ENCODE peak calls at places on chromosome 9, in eight cellular contexts. One of them, this sample, is unnamed.

GRCh38 chr9:128819716-128820664 is 1.7 kb downstream of the ENDOG start:
- DNase-seq in AG04450: no peak
- DNase-seq in heart left ventricle: peak; percentile 60
- DNase-seq in heart right ventricle: peak; percentile 45
- DNase-seq in tibial artery: no peak
- DNase-seq in GM12865: no peak
- DNase-seq in foreskin fibroblast: peak; percentile 39
- DNase-seq in tibial nerve: no peak
- DNase-seq in this sample: no peak

GRCh38 chr9:37542488-37542887 is 33.7 kb downstream of the FBXO10 start:
- DNase-seq in heart left ventricle: no peak
- DNase-seq in heart right ventricle: no peak
- DNase-seq in foreskin fibroblast: no peak
- DNase-seq in tibial nerve: no peak
- DNase-seq in AG04450: no peak
- DNase-seq in GM12865: no peak
- DNase-seq in tibial artery: no peak
- DNase-seq in this sample: no peak

GRCh38 chr9:123049589-123050222 is 16.2 kb downstream of the GPR21 start:
- DNase-seq in tibial nerve: peak; percentile 53
- DNase-seq in tibial artery: no peak
- DNase-seq in foreskin fibroblast: peak; percentile 78
- DNase-seq in heart right ventricle: no peak
- DNase-seq in heart left ventricle: no peak
- DNase-seq in AG04450: no peak
- DNase-seq in GM12865: no peak
- DNase-seq in this sample: no peak

GRCh38 chr9:119961774-119962408 is 592.7 kb upstream of the BRINP1 start:
- DNase-seq in AG04450: no peak
- DNase-seq in heart right ventricle: peak; percentile 29
- DNase-seq in foreskin fibroblast: peak; percentile 33
- DNase-seq in tibial nerve: no peak
- DNase-seq in GM12865: peak; percentile 30
- DNase-seq in tibial artery: no peak
- DNase-seq in heart left ventricle: no peak
- DNase-seq in this sample: no peak

GRCh38 chr9:89593776-89594427 is 10.9 kb upstream of the GADD45G start:
- DNase-seq in heart left ventricle: no peak
- DNase-seq in tibial artery: no peak
- DNase-seq in tibial nerve: peak; percentile 38
- DNase-seq in GM12865: peak; percentile 69
- DNase-seq in AG04450: no peak
- DNase-seq in heart right ventricle: no peak
- DNase-seq in foreskin fibroblast: peak; percentile 22
- DNase-seq in this sample: no peak

GRCh38 chr9:81848472-81848871 is 79.8 kb upstream of the SPATA31D4 start:
- DNase-seq in heart right ventricle: no peak
- DNase-seq in GM12865: no peak
- DNase-seq in AG04450: no peak
- DNase-seq in foreskin fibroblast: peak; percentile 53
- DNase-seq in tibial nerve: no peak
- DNase-seq in tibial artery: no peak
- DNase-seq in heart left ventricle: no peak
- DNase-seq in this sample: no peak

GRCh38 chr9:71263451-71263850 is 142.0 kb upstream of the TRPM3 start:
- DNase-seq in foreskin fibroblast: no peak
- DNase-seq in tibial nerve: no peak
- DNase-seq in tibial artery: no peak
- DNase-seq in heart right ventricle: no peak
- DNase-seq in GM12865: no peak
- DNase-seq in AG04450: no peak
- DNase-seq in heart left ventricle: no peak
- DNase-seq in this sample: no peak

GRCh38 chr9:81492710-81493447 is 196.5 kb downstream of the TLE1 start:
- DNase-seq in tibial artery: no peak
- DNase-seq in AG04450: peak; percentile 98
- DNase-seq in heart left ventricle: no peak
- DNase-seq in heart right ventricle: no peak
- DNase-seq in foreskin fibroblast: peak; percentile 96
- DNase-seq in GM12865: no peak
- DNase-seq in tibial nerve: no peak
- DNase-seq in this sample: peak; percentile 95

GRCh38 chr9:8660383-8660782 is 860.8 kb upstream of the DMAC1 start:
- DNase-seq in AG04450: no peak
- DNase-seq in heart right ventricle: peak; percentile 38
- DNase-seq in foreskin fibroblast: peak; percentile 63
- DNase-seq in tibial nerve: peak; percentile 88
- DNase-seq in GM12865: no peak
- DNase-seq in tibial artery: peak; percentile 74
- DNase-seq in heart left ventricle: peak; percentile 59
- DNase-seq in this sample: no peak

GRCh38 chr9:96215841-96216240 is 86.1 kb downstream of the HSD17B3 start:
- DNase-seq in AG04450: no peak
- DNase-seq in GM12865: no peak
- DNase-seq in tibial nerve: no peak
- DNase-seq in heart right ventricle: no peak
- DNase-seq in tibial artery: no peak
- DNase-seq in heart left ventricle: no peak
- DNase-seq in foreskin fibroblast: no peak
- DNase-seq in this sample: no peak
- TF ChIP-seq CTCF in AG04450: no peak
- TF ChIP-seq CTCF in GM12865: no peak
- TF ChIP-seq CTCF in tibial nerve: no peak
- TF ChIP-seq CTCF in heart right ventricle: no peak
- TF ChIP-seq CTCF in tibial artery: no peak
- TF ChIP-seq CTCF in heart left ventricle: no peak
- TF ChIP-seq CTCF in foreskin fibroblast: no peak
- TF ChIP-seq CTCF in this sample: no peak

GRCh38 chr9:27109621-27110020 is 596 bp downstream of the TEK start:
- DNase-seq in AG04450: no peak
- DNase-seq in tibial artery: no peak
- DNase-seq in foreskin fibroblast: no peak
- DNase-seq in heart left ventricle: no peak
- DNase-seq in GM12865: no peak
- DNase-seq in heart right ventricle: no peak
- DNase-seq in tibial nerve: no peak
- DNase-seq in this sample: no peak
- H3K4me3 ChIP-seq in AG04450: peak overlapping the region; percentile 57
- H3K4me3 ChIP-seq in tibial artery: peak overlapping the region; percentile 28
- H3K4me3 ChIP-seq in foreskin fibroblast: no peak overlapping the region
- H3K4me3 ChIP-seq in heart left ventricle: peak overlapping the region; percentile 29
- H3K4me3 ChIP-seq in GM12865: no peak overlapping the region
- H3K4me3 ChIP-seq in heart right ventricle: peak overlapping the region; percentile 42
- H3K4me3 ChIP-seq in tibial nerve: peak overlapping the region; percentile 27
- H3K4me3 ChIP-seq in this sample: peak overlapping the region; percentile 47

GRCh38 chr9:98859941-98860340 is 52.5 kb downstream of the GALNT12 start:
- DNase-seq in heart left ventricle: no peak
- DNase-seq in heart right ventricle: no peak
- DNase-seq in tibial artery: no peak
- DNase-seq in GM12865: no peak
- DNase-seq in AG04450: no peak
- DNase-seq in tibial nerve: no peak
- DNase-seq in foreskin fibroblast: no peak
- DNase-seq in this sample: no peak

GRCh38 chr9:98861881-98862501 is 54.5 kb downstream of the GALNT12 start:
- DNase-seq in heart right ventricle: no peak
- DNase-seq in heart left ventricle: no peak
- DNase-seq in AG04450: peak; percentile 26
- DNase-seq in tibial nerve: peak; percentile 64
- DNase-seq in foreskin fibroblast: peak; percentile 97
- DNase-seq in tibial artery: peak; percentile 74
- DNase-seq in GM12865: peak; percentile 11
- DNase-seq in this sample: peak; percentile 62

GRCh38 chr9:98862936-98863335 is 55.5 kb downstream of the GALNT12 start:
- DNase-seq in foreskin fibroblast: no peak
- DNase-seq in heart right ventricle: no peak
- DNase-seq in tibial artery: no peak
- DNase-seq in AG04450: no peak
- DNase-seq in GM12865: no peak
- DNase-seq in heart left ventricle: no peak
- DNase-seq in tibial nerve: no peak
- DNase-seq in this sample: no peak

GRCh38 chr9:98864257-98865180 is 57.0 kb downstream of the GALNT12 start:
- DNase-seq in AG04450: no peak
- DNase-seq in tibial artery: no peak
- DNase-seq in GM12865: no peak
- DNase-seq in foreskin fibroblast: peak; percentile 75
- DNase-seq in tibial nerve: peak; percentile 60
- DNase-seq in heart left ventricle: peak; percentile 41
- DNase-seq in heart right ventricle: peak; percentile 51
- DNase-seq in this sample: peak; percentile 9

DNA sequence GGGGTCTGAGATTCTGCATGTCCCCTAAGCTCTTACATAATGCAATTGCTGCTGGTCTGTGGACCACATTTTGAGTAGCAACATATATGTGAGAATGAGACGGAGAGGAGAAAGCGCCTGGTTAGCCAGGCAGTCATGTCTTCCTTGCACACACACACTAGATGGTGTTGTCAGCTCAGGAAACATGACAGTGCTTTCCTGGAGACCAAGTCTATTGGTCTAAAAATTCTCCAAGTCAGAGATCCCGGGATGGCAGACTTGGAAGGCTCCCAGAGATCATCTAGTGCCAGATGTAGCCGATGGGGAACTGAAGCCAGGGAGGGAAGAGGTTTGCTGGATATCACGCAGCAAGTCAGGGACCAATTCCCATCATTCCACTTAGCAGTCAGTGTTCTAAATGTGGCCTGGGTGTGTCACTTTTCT is 53.4 kb downstream of the GALNT12 start:
- DNase-seq in AG04450: peak; percentile 77
- DNase-seq in heart left ventricle: peak; percentile 84
- DNase-seq in tibial nerve: peak; percentile 66
- DNase-seq in tibial artery: peak; percentile 88
- DNase-seq in GM12865: peak; percentile 9
- DNase-seq in foreskin fibroblast: peak; percentile 98
- DNase-seq in heart right ventricle: peak; percentile 55
- DNase-seq in this sample: peak; percentile 73
- TF ChIP-seq CTCF in AG04450: peak; percentile 67
- TF ChIP-seq CTCF in heart left ventricle: peak; percentile 83
- TF ChIP-seq CTCF in tibial nerve: peak; percentile 72
- TF ChIP-seq CTCF in tibial artery: peak; percentile 61
- TF ChIP-seq CTCF in GM12865: no peak
- TF ChIP-seq CTCF in foreskin fibroblast: peak; percentile 58
- TF ChIP-seq CTCF in heart right ventricle: peak; percentile 65
- TF ChIP-seq CTCF in this sample: peak; percentile 66

GRCh38 chr9:76443887-76444286 is 15.1 kb upstream of the GCNT1 start:
- DNase-seq in heart right ventricle: no peak
- DNase-seq in foreskin fibroblast: no peak
- DNase-seq in heart left ventricle: no peak
- DNase-seq in tibial nerve: no peak
- DNase-seq in AG04450: no peak
- DNase-seq in GM12865: no peak
- DNase-seq in tibial artery: no peak
- DNase-seq in this sample: no peak
- H3K4me3 ChIP-seq in heart right ventricle: no peak overlapping the region
- H3K4me3 ChIP-seq in foreskin fibroblast: no peak overlapping the region
- H3K4me3 ChIP-seq in heart left ventricle: no peak overlapping the region
- H3K4me3 ChIP-seq in tibial nerve: no peak overlapping the region
- H3K4me3 ChIP-seq in AG04450: no peak overlapping the region
- H3K4me3 ChIP-seq in GM12865: no peak overlapping the region
- H3K4me3 ChIP-seq in tibial artery: no peak overlapping the region
- H3K4me3 ChIP-seq in this sample: no peak overlapping the region

This sample was measured in AG04449.